ENCODE peak calls at places on chromosomes 11 and 22, in five cellular contexts. P is IMR-90, S is upper lobe of right lung, V is MM.1S, F is psoas muscle. A is an unnamed sample. For H3K9me3, the result is how much of the 10 kb centered on the place peaks cover.

GRCh38 chr11:64358907-64359711 is at the start of gene RPS6KA4:
- DNase-seq in P (peak), S (peak), V (peak), F (peak), A (peak)

GRCh38 chr22:46696225-46696518 is 41.9 kb downstream of the CERK start:
- DNase-seq in F (peak), P (no peak), V (no peak), S (no peak), A (no peak)

GRCh38 chr11:12943276-12943675 is 65.8 kb upstream of the RASSF10 start:
- DNase-seq in S (no peak), F (no peak), P (no peak), V (no peak), A (no peak)

GRCh38 chr11:67371549-67372231 is 1.7 kb downstream of the CLCF1 start:
- DNase-seq in F (no peak), S (peak), V (peak), P (peak), A (peak)

GRCh38 chr11:125872138-125872491 is 15.4 kb upstream of the HYLS1 start:
- DNase-seq in V (peak), F (no peak), P (no peak), S (no peak), A (no peak)

GRCh38 chr22:46076651-46077339 is 73.5 kb upstream of the PPARA start:
- DNase-seq in S (peak), F (peak), P (peak), V (no peak), A (no peak)

GRCh38 chr22:21816787-21817496 is 50.5 kb downstream of the MAPK1 start:
- DNase-seq in S (no peak), V (no peak), P (peak), F (no peak), A (peak)

GRCh38 chr11:67438121-67438902 is 830 bp upstream of the PTPRCAP start:
- DNase-seq in V (no peak), P (no peak), S (no peak), F (peak), A (peak)

GRCh38 chr22:26995222-26995621 is 337.8 kb downstream of the MIAT start:
- DNase-seq in F (no peak), V (no peak), P (no peak), S (no peak), A (no peak)

GRCh38 chr22:27219036-27219435 is 561.6 kb downstream of the MIAT start:
- DNase-seq in P (no peak), S (no peak), V (no peak), F (no peak), A (no peak)

GRCh38 chr22:44491666-44492405 is 6.2 kb downstream of the RTL6 start:
- DNase-seq in V (no peak), S (no peak), P (no peak), F (no peak), A (no peak)

GRCh38 chr11:14320020-14320419 is 39.0 kb downstream of the RRAS2 start:
- DNase-seq in V (peak), P (peak), F (no peak), S (no peak), A (peak)

GRCh38 chr11:125036933-125037332 is 26.2 kb upstream of the SLC37A2 start:
- DNase-seq in P (peak), S (no peak), V (peak), F (no peak), A (no peak)

GRCh38 chr11:45662665-45663485 is 2.5 kb downstream of the CHST1 start:
- DNase-seq in P (peak), V (peak), S (peak), F (no peak), A (no peak)

GRCh38 chr11:66360406-66361073 is 11.0 kb downstream of the SLC29A2 start:
- DNase-seq in P (no peak), S (peak), V (no peak), F (peak), A (no peak)

GRCh38 chr22:48432721-48433518 is 1394.8 kb downstream of the BRD1 start:
- DNase-seq in P (no peak), F (no peak), S (peak), V (no peak), A (no peak)

GRCh38 chr11:121035169-121035755 is 11.4 kb downstream of the TBCEL start:
- DNase-seq in F (no peak), P (no peak), V (no peak), S (no peak), A (no peak)

GRCh38 chr11:20041499-20041898 is 118.8 kb downstream of the DBX1 start:
- DNase-seq in P (no peak), F (no peak), V (no peak), S (no peak), A (no peak)

GRCh38 chr11:88363566-88364169 is 26.1 kb upstream of the CTSC start:
- DNase-seq in F (no peak), P (peak), S (no peak), V (no peak), A (no peak)

GRCh38 chr11:107018902-107019493 is 722 bp upstream of the GUCY1A2 start:
- DNase-seq in F (peak), P (peak), V (no peak), S (peak), A (no peak)

GRCh38 chr11:61983419-61983818 is 16.0 kb upstream of the FTH1 start:
- DNase-seq in S (peak), P (no peak), V (no peak), F (no peak), A (no peak)

GRCh38 chr22:44571566-44572413 is 73.8 kb upstream of the RTL6 start:
- DNase-seq in F (peak), P (no peak), S (peak), V (no peak), A (no peak)

GRCh38 chr11:105229758-105230157 is 90.2 kb upstream of the CARD18 start:
- DNase-seq in P (peak), F (no peak), S (no peak), V (no peak), A (no peak)

DNA sequence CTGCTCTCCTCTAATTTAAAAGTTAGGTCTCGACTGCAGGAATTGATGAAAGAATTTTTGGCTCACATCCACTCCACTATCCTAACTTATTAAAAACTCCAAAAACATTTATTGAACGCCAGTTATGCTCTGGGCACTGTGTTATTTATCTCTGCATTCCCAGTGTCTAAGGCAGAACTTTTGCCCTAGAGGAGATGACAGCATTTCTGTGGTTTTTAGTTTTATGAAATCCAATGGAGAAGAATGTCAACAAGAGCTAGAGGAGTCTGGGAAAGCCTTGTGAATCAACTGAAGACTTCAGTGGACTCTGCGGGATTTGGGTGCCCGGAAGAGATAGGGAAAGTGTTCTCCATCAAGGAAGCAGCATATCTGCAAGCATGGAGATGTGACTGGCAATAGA is 217.0 kb upstream of the PGR start:
- DNase-seq in S (no peak), P (peak), F (no peak), V (no peak), A (no peak)
- H3K9me3 ChIP-seq in S (under half), P (under half), F (under half), V (under half), A (under half)

DNA sequence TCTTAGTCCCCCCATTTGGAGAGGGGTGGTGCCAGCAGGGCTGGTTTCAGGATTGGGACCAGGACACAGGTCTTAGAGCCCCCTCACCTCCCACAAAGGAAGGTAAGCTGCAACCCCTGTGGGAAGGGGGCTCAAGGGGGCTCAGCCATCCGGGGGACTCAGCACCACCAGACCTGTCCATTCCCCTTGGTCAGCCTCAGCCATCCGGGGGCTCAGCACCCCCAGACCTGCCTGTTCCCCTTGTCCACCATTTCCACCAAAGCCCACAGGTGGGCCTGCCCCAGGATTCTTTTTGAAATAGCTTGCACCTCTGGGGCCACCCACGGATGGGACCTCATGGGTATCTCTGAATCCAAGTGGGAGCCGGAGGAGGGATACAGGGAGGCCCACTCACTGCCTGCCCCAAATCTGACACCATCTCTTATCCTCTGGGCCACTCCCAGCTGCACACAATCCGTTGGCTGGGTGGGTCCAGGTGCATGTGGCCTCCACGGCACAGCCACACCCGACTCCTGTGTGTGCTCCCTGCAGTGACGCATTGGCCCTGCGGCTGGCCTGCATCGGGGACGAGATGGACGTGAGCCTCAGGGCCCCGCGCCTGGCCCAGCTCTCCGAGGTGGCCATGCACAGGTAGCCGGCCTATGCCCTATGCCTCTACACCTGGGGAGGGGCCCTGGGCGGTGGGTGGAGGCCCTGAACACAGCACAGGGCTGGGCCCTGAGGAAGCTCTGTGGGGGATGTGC is 15.9 kb downstream of the MCAT start:
- DNase-seq in P (no peak), V (no peak), F (no peak), S (no peak), A (no peak)
- H3K9me3 ChIP-seq in P (under half), V (under half), F (under half), S (under half), A (under half)

GRCh38 chr11:58058276-58059010 is 27.7 kb downstream of the OR6Q1 start:
- DNase-seq in F (no peak), P (no peak), V (no peak), S (peak), A (no peak)
- H3K9me3 ChIP-seq in F (under half), P (under half), V (under half), S (under half), A (under half)

GRCh38 chr11:41099654-41100053 is 359.8 kb downstream of the LRRC4C start:
- DNase-seq in S (no peak), P (no peak), F (no peak), V (no peak), A (no peak)
- H3K9me3 ChIP-seq in S (under half), P (under half), F (under half), V (under half), A (under half)

GRCh38 chr11:80798189-80798588 is 1357.4 kb upstream of the TENM4 start:
- DNase-seq in S (no peak), V (no peak), P (no peak), F (no peak), A (no peak)
- H3K9me3 ChIP-seq in S (under half), V (under half), P (under half), F (under half), A (under half)

DNA sequence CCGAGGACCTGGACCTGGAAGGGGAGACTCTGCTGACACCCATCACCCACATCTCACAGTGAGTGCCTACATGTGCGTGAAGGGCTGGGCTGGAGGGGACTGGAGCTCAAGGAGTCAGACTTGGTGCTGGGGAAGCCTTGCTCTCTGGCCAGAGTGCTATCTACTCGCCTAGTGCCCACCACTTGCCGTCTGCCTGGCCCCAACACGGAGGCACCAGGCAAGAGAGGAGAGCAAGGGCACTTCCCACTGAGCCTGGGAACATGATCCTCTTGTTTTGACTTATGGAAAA is 37.8 kb downstream of the KCNQ1OT1 start:
- DNase-seq in S (no peak), F (no peak), V (no peak), P (no peak), A (no peak)
- H3K9me3 ChIP-seq in S (under half), F (under half), V (under half), P (under half), A (under half)

GRCh38 chr22:23548501-23549197 is 31.4 kb downstream of the IGLL1 start:
- DNase-seq in F (no peak), S (peak), P (no peak), V (no peak), A (no peak)
- H3K9me3 ChIP-seq in F (under half), S (under half), P (under half), V (under half), A (under half)

DNA sequence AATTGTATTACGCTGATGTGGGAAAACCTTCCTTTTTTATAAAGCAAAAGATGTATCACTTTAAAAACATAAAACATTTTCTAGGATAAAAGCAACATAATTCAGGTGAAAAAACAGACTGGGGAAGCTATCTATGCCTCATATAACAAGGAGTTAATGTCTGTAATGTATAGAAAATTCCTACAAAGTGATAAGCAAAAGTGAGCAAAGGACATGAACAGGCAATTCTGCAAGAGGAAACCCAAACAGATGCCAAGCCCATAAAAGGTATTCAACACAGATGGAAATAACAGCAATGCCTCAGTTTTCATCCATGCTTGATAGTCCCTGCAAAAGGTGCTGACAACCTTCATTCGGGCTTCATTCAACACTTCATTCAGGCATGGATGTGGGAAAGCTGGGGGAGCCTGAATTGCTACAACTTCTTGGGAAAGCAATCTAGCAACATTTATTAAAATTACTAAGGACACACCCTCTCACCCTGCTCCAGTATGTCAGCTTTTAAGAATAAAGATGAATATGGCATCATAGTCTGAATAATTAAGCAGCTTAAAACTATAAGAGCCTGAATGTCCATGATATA is 39.3 kb downstream of the KCNQ1OT1 start:
- DNase-seq in P (no peak), F (no peak), V (no peak), S (no peak), A (no peak)
- H3K9me3 ChIP-seq in P (half or more), F (under half), V (under half), S (under half), A (under half)

GRCh38 chr11:42085736-42086135 is 626.3 kb upstream of the LRRC4C start:
- DNase-seq in F (no peak), V (no peak), S (no peak), P (no peak), A (no peak)
- H3K9me3 ChIP-seq in F (under half), V (under half), S (under half), P (under half), A (under half)

DNA sequence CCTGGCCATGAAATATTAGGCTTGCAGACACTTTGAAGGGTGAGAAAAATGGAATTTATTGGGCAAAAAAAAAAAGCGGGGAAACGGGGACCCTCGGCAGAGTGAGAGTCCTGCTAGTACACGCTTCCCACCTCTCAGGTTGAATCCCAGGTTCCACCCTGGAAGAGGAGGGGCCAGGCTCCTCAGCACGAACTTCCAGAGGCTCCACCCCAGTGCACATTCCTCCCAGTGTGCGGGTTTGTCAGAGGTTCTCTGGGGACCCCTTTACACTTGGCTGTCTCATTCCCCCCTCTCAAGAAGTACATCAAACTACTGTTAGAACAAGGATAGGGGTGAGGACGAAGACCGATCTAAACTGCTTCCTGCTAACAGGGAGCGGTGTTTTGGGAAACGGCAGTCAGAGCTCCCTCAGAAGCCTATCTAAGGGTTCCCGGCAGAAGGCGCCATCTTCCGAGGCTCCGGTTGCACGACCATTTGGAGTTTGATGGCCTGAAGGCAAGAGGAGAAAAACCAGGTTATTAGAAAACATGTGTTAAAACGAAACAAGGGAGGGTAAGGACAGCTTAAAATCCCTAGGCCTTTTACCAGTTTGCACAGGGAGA is 27.5 kb downstream of the FOLR3 start:
- DNase-seq in V (no peak), S (no peak), F (no peak), P (no peak), A (no peak)
- H3K9me3 ChIP-seq in V (under half), S (under half), F (under half), P (under half), A (under half)

A was measured in naive thymus-derived CD4-positive, alpha-beta T cell.